ENCODE peak calls at places on chromosomes 1 and 21, in seven cellular contexts. One of them, this sample, is unnamed.

GRCh38 chr1:1140673-1141072 is 24.8 kb upstream of the C1orf159 start:
- DNase-seq in upper lobe of left lung: no peak
- DNase-seq in transverse colon: peak
- DNase-seq in K562: no peak
- DNase-seq in suprapubic skin: no peak
- DNase-seq in stomach: no peak
- DNase-seq in H1: no peak
- DNase-seq in this sample: no peak

GRCh38 chr1:244830639-244831038 is 4.8 kb upstream of the COX20 start:
- DNase-seq in upper lobe of left lung: no peak
- DNase-seq in transverse colon: no peak
- DNase-seq in K562: no peak
- DNase-seq in suprapubic skin: no peak
- DNase-seq in stomach: no peak
- DNase-seq in H1: no peak
- DNase-seq in this sample: no peak

GRCh38 chr1:156608036-156608674 is 6.9 kb upstream of the GPATCH4 start:
- DNase-seq in upper lobe of left lung: peak
- DNase-seq in transverse colon: peak
- DNase-seq in K562: peak
- DNase-seq in suprapubic skin: no peak
- DNase-seq in stomach: peak
- DNase-seq in H1: no peak
- DNase-seq in this sample: no peak

GRCh38 chr1:20446796-20447195 is 39.2 kb downstream of the CAMK2N1 start:
- DNase-seq in upper lobe of left lung: no peak
- DNase-seq in transverse colon: no peak
- DNase-seq in K562: no peak
- DNase-seq in suprapubic skin: peak
- DNase-seq in stomach: no peak
- DNase-seq in H1: no peak
- DNase-seq in this sample: no peak

GRCh38 chr1:170085089-170085488 is 10.6 kb upstream of the KIFAP3 start:
- DNase-seq in upper lobe of left lung: no peak
- DNase-seq in transverse colon: no peak
- DNase-seq in K562: peak
- DNase-seq in suprapubic skin: no peak
- DNase-seq in stomach: no peak
- DNase-seq in H1: no peak
- DNase-seq in this sample: no peak

GRCh38 chr1:21511579-21512522 is 2.6 kb downstream of the ALPL start:
- DNase-seq in upper lobe of left lung: peak
- DNase-seq in transverse colon: peak
- DNase-seq in K562: no peak
- DNase-seq in suprapubic skin: no peak
- DNase-seq in stomach: peak
- DNase-seq in H1: no peak
- DNase-seq in this sample: no peak

GRCh38 chr1:21340230-21340564 is 49.9 kb upstream of the ECE1 start:
- DNase-seq in upper lobe of left lung: peak
- DNase-seq in transverse colon: peak
- DNase-seq in K562: no peak
- DNase-seq in suprapubic skin: peak
- DNase-seq in stomach: peak
- DNase-seq in H1: no peak
- DNase-seq in this sample: no peak

GRCh38 chr1:156357977-156358376 is 11.0 kb upstream of the RHBG start:
- DNase-seq in upper lobe of left lung: no peak
- DNase-seq in transverse colon: no peak
- DNase-seq in K562: no peak
- DNase-seq in suprapubic skin: no peak
- DNase-seq in stomach: no peak
- DNase-seq in H1: no peak
- DNase-seq in this sample: no peak

GRCh38 chr1:26970810-26971209 is 10.5 kb upstream of the KDF1 start:
- DNase-seq in upper lobe of left lung: no peak
- DNase-seq in transverse colon: peak
- DNase-seq in K562: no peak
- DNase-seq in suprapubic skin: no peak
- DNase-seq in stomach: peak
- DNase-seq in H1: no peak
- DNase-seq in this sample: no peak

GRCh38 chr21:15221799-15222386 is 157.1 kb upstream of the NRIP1 start:
- DNase-seq in upper lobe of left lung: peak
- DNase-seq in transverse colon: peak
- DNase-seq in K562: no peak
- DNase-seq in suprapubic skin: no peak
- DNase-seq in stomach: no peak
- DNase-seq in H1: peak
- DNase-seq in this sample: no peak

GRCh38 chr1:36463773-36464604 is at the start of gene MRPS15:
- DNase-seq in upper lobe of left lung: peak
- DNase-seq in transverse colon: peak
- DNase-seq in K562: peak
- DNase-seq in suprapubic skin: peak
- DNase-seq in stomach: peak
- DNase-seq in H1: peak
- DNase-seq in this sample: peak
- TF ChIP-seq EP300 in upper lobe of left lung: no peak
- TF ChIP-seq EP300 in transverse colon: no peak
- TF ChIP-seq EP300 in K562: peak
- TF ChIP-seq EP300 in suprapubic skin: no peak
- TF ChIP-seq EP300 in stomach: no peak
- TF ChIP-seq EP300 in H1: peak
- TF ChIP-seq EP300 in this sample: no peak

DNA sequence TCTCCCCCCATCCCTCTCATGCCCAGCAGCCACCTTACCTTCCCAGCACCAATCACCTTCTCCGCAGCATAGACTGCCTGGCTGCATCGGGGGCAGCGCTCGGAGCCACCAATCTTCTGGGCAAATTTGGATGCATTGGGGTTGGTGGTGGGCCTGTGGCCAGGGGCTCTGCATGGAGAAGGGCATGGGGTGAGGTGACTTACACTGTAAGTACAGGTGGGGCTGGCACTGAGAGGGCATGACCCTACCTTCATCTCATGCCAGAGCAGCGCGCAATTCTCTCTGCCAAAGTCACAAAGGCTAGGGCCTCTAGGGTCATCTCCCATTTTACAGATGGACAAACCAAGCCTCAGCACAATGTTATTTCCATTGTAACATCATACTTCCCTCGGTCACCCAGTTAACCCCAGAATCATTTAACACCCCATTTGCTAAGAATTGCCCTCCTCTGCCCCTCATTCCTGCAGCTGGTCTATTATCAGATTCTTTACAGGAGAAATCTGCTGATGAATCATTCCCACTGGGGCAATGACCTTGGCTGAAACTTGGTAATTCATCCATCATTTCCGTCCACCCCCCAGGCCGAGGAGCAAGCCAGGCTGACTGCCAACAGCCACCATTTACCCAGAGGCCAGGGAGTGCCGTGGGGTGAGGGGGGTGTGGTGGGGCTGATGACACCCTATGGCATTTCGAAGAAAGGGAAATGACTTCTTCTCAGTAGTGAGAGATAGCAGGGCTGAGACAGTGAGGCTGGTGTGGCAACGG is 17.9 kb downstream of the CSRP1 start:
- DNase-seq in upper lobe of left lung: peak
- DNase-seq in transverse colon: no peak
- DNase-seq in K562: no peak
- DNase-seq in suprapubic skin: no peak
- DNase-seq in stomach: no peak
- DNase-seq in H1: no peak
- DNase-seq in this sample: no peak
- TF ChIP-seq POLR2AphosphoS5 in upper lobe of left lung: peak
- TF ChIP-seq POLR2AphosphoS5 in transverse colon: peak
- TF ChIP-seq POLR2AphosphoS5 in K562: no peak
- TF ChIP-seq POLR2AphosphoS5 in suprapubic skin: no peak
- TF ChIP-seq POLR2AphosphoS5 in stomach: peak
- TF ChIP-seq POLR2AphosphoS5 in H1: no peak
- TF ChIP-seq POLR2AphosphoS5 in this sample: peak

DNA sequence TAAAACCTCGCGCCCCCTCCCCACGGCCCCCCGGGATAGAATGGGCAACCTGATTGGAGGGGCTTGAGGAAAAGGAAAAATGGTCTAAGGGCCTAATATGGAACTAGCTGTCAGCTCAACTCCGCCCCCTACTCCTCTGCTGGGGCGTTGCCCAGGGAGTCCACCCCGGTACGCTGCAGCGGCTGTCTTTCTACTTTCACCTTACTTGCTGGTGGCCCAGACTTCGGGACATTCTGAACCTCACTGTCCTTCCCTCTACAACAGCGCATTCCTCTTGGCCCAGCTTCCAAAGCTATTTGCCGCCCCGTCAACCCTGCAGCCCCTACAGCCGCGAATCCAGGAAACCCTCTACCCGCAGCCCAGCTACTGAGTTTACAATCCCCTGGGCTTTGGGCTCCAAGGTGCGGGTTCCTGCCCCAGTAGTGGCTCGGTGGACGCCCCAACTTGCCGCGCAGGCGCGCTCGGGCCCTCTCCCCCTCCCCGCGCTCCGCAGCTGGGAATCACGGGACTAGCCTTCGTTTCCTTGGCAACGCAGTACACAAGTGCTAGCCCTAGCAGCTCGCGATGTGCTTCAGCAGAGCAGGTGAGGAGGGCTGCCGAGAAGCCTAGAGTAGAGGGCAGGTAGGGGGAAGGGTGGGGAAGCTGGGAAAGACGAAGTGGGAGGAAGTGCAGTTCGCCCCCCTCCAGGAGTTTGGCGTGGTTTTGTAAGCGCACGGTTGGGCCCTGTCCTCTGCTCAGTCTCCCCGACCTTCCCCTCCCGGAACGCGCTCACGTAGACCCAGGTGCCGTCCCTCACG is 55.6 kb downstream of the CHIA start:
- DNase-seq in upper lobe of left lung: peak
- DNase-seq in transverse colon: peak
- DNase-seq in K562: peak
- DNase-seq in suprapubic skin: peak
- DNase-seq in stomach: peak
- DNase-seq in H1: peak
- DNase-seq in this sample: peak
- TF ChIP-seq EP300 in upper lobe of left lung: peak
- TF ChIP-seq EP300 in transverse colon: no peak
- TF ChIP-seq EP300 in K562: no peak
- TF ChIP-seq EP300 in suprapubic skin: no peak
- TF ChIP-seq EP300 in stomach: no peak
- TF ChIP-seq EP300 in H1: no peak
- TF ChIP-seq EP300 in this sample: no peak

GRCh38 chr21:33991091-33991490 is 75.5 kb upstream of the ATP5PO start:
- DNase-seq in upper lobe of left lung: no peak
- DNase-seq in transverse colon: no peak
- DNase-seq in K562: no peak
- DNase-seq in suprapubic skin: no peak
- DNase-seq in stomach: no peak
- DNase-seq in H1: no peak
- DNase-seq in this sample: no peak
- TF ChIP-seq POLR2AphosphoS5 in upper lobe of left lung: no peak
- TF ChIP-seq POLR2AphosphoS5 in transverse colon: no peak
- TF ChIP-seq POLR2AphosphoS5 in K562: no peak
- TF ChIP-seq POLR2AphosphoS5 in suprapubic skin: no peak
- TF ChIP-seq POLR2AphosphoS5 in stomach: no peak
- TF ChIP-seq POLR2AphosphoS5 in H1: no peak
- TF ChIP-seq POLR2AphosphoS5 in this sample: no peak

GRCh38 chr1:47396671-47397196 is 19.4 kb upstream of the FOXE3 start:
- DNase-seq in upper lobe of left lung: no peak
- DNase-seq in transverse colon: no peak
- DNase-seq in K562: no peak
- DNase-seq in suprapubic skin: no peak
- DNase-seq in stomach: no peak
- DNase-seq in H1: no peak
- DNase-seq in this sample: peak
- TF ChIP-seq EP300 in upper lobe of left lung: no peak
- TF ChIP-seq EP300 in transverse colon: no peak
- TF ChIP-seq EP300 in K562: no peak
- TF ChIP-seq EP300 in suprapubic skin: no peak
- TF ChIP-seq EP300 in stomach: no peak
- TF ChIP-seq EP300 in H1: no peak
- TF ChIP-seq EP300 in this sample: no peak